ENCODE peak calls at places on chromosomes 13 and 19, in seven cellular contexts. Q is GM12878, R is SK-N-SH, H is HepG2, Y is H1, P is K562, F is HCT116. L is an unnamed sample.

GRCh38 chr13:44263920-44264610 is 109.6 kb upstream of the SERP2 start:
- DNase-seq in Q (no peak), R (no peak), H (no peak), Y (no peak), P (no peak), F (no peak), L (no peak)

GRCh38 chr13:78736142-78736541 is 77.2 kb upstream of the OBI1 start:
- DNase-seq in Q (no peak), R (no peak), H (no peak), Y (no peak), P (no peak), F (no peak), L (no peak)

GRCh38 chr19:4971424-4971793 is 2.5 kb downstream of the KDM4B start:
- DNase-seq in Q (no peak), R (peak; percentile 61), H (peak; percentile 59), Y (no peak), P (peak; percentile 69), F (no peak), L (peak; percentile 39)

GRCh38 chr19:33456076-33456844 is 65.3 kb downstream of the PEPD start:
- DNase-seq in Q (no peak), R (no peak), H (no peak), Y (no peak), P (no peak), F (no peak), L (no peak)

GRCh38 chr13:42363941-42364612 is 92.1 kb downstream of the AKAP11 start:
- DNase-seq in Q (no peak), R (no peak), H (no peak), Y (no peak), P (no peak), F (no peak), L (no peak)

GRCh38 chr13:47829684-47830083 is 171.4 kb downstream of the SUCLA2 start:
- DNase-seq in Q (no peak), R (no peak), H (no peak), Y (no peak), P (no peak), F (no peak), L (no peak)

GRCh38 chr19:45306522-45307027 is 16.1 kb downstream of the CKM start:
- DNase-seq in Q (no peak), R (no peak), H (no peak), Y (no peak), P (peak; percentile 46), F (no peak), L (no peak)

GRCh38 chr13:99870541-99870940 is 101.0 kb downstream of the ZIC5 start:
- DNase-seq in Q (no peak), R (no peak), H (no peak), Y (no peak), P (no peak), F (no peak), L (no peak)

GRCh38 chr13:30276178-30276577 is 31.2 kb downstream of the KATNAL1 start:
- DNase-seq in Q (peak; percentile 33), R (no peak), H (no peak), Y (no peak), P (no peak), F (no peak), L (no peak)

GRCh38 chr13:31018511-31018910 is 86.1 kb downstream of the TEX26 start:
- DNase-seq in Q (no peak), R (no peak), H (no peak), Y (no peak), P (no peak), F (no peak), L (no peak)

GRCh38 chr13:103187621-103188020 is 121.4 kb upstream of the SLC10A2 start:
- DNase-seq in Q (no peak), R (no peak), H (no peak), Y (no peak), P (no peak), F (no peak), L (no peak)

GRCh38 chr19:5128251-5128931 is 159.5 kb downstream of the KDM4B start:
- DNase-seq in Q (no peak), R (peak; percentile 78), H (no peak), Y (no peak), P (peak; percentile 91), F (no peak), L (no peak)

GRCh38 chr19:22144394-22144793 is 52.4 kb downstream of the ZNF676 start:
- DNase-seq in Q (no peak), R (peak; percentile 4), H (no peak), Y (no peak), P (peak; percentile 13), F (peak; percentile 3), L (no peak)

GRCh38 chr19:50889638-50890037 is 16.4 kb downstream of the KLK2 start:
- DNase-seq in Q (no peak), R (no peak), H (no peak), Y (no peak), P (no peak), F (no peak), L (no peak)

GRCh38 chr13:66180806-66181205 is 1049.3 kb downstream of the PCDH9 start:
- DNase-seq in Q (no peak), R (no peak), H (no peak), Y (no peak), P (no peak), F (no peak), L (no peak)
- TF ChIP-seq JUND in Q (no peak), R (no peak), H (no peak), Y (no peak), P (no peak), F (no peak), L (no peak)

DNA sequence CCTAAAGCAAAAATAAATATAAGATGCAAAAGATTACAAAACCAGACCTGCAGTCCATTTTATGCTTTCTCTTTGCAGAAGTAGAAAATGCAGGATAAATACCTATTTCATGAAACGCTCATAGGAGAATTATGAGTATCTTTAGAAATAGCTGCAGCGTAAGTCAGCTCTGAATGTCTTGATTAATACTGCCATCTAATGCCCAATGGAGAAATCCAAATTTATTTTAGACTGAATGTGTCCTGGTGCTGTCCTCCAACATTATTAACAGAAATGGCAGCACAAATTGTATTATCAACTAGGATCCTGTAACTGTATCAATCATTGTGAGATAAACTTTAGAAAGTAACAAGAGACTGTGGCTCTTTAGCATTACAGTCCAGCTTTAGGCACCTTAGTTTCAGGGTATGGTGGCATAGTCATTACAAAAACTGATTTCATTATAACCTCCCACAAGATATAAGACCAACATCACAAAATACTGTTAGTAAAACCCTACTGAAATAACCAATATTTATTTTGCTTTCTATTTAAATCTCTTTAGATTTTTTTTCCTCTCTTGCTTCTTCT is 162.1 kb upstream of the MIR17HG start:
- DNase-seq in Q (no peak), R (peak; percentile 39), H (peak; percentile 9), Y (no peak), P (no peak), F (peak; percentile 7), L (no peak)
- TF ChIP-seq JUND in Q (no peak), R (no peak), H (no peak), Y (no peak), P (no peak), F (no peak), L (no peak)

DNA sequence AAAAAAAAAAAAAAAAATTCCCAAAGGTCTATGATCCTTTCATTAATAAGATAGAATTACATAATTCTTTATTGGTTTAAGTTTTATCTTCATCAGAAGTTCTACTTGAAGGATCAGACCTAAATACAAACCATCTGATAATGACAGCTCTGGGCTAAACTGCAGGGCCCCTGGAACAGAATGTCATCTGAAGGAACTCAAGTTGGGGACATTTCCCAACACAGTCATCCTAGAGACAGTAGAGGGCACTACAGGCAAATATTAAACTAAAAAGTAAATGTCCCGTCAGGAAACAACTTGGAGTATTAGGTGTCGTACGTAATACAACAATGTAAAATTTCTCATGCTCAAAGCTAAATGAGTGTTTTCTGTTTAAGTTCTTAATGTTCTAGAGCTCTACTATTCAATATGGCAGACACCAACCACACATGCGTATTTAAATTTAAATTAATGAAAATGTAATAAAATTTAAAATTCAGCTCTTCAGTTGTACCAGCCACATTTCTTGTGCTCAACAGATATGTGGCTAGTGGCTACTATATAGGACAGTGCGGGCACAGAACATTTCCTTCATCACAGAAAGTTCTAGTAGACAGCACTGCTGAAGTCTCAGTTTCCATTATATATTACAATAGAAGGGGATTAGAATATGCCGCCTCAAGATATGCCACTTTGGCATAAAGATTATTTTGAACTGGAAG is 21.8 kb upstream of the NAXD start:
- DNase-seq in Q (no peak), R (peak; percentile 80), H (peak; percentile 65), Y (no peak), P (peak; percentile 61), F (peak; percentile 50), L (peak; percentile 80)
- TF ChIP-seq JUND in Q (no peak), R (no peak), H (no peak), Y (no peak), P (no peak), F (no peak), L (no peak)

GRCh38 chr19:11769995-11770394 is 3.2 kb downstream of the ZNF441 start:
- DNase-seq in Q (no peak), R (no peak), H (no peak), Y (no peak), P (no peak), F (no peak), L (no peak)
- TF ChIP-seq JUND in Q (no peak), R (no peak), H (no peak), Y (no peak), P (no peak), F (no peak), L (no peak)

L was measured in T47D.